ENCODE peak calls at places on chromosomes 3 and 15, in seven cellular contexts. E is HCT116, T is suprapubic skin, G is stomach, V is body of pancreas, D is tibial nerve, H is gastrocnemius medialis. Q is an unnamed sample.

GRCh38 chr15:60844431-60845174 is 365.7 kb upstream of the ICE2 start:
- DNase-seq in V (no peak), T (no peak), E (no peak), D (no peak), H (no peak), G (no peak), Q (no peak)

GRCh38 chr3:126258670-126259069 is 78.3 kb upstream of the ALDH1L1 start:
- DNase-seq in V (no peak), G (no peak), H (no peak), E (no peak), D (no peak), T (no peak), Q (no peak)

GRCh38 chr15:95017950-95018349 is 786.6 kb downstream of the MCTP2 start:
- DNase-seq in V (peak; percentile 39), D (peak; percentile 53), T (no peak), E (no peak), G (peak; percentile 78), H (peak; percentile 6), Q (peak; percentile 68)

GRCh38 chr3:12707425-12707824 is 43.5 kb upstream of the RAF1 start:
- DNase-seq in G (no peak), T (no peak), V (no peak), D (no peak), H (peak; percentile 50), E (no peak), Q (no peak)

GRCh38 chr3:124845406-124845805 is 41.8 kb downstream of the ITGB5 start:
- DNase-seq in E (no peak), D (peak; percentile 66), H (peak; percentile 23), G (peak; percentile 38), V (no peak), T (peak; percentile 82), Q (peak; percentile 67)

GRCh38 chr3:187315872-187316271 is 24.3 kb upstream of the MASP1 start:
- DNase-seq in T (no peak), E (no peak), G (no peak), H (no peak), V (no peak), D (no peak), Q (no peak)

GRCh38 chr3:45187597-45188210 is 38.4 kb downstream of the TMEM158 start:
- DNase-seq in E (no peak), T (no peak), H (no peak), D (no peak), V (no peak), G (no peak), Q (no peak)

GRCh38 chr3:156148946-156149348 is 28.6 kb downstream of the KCNAB1 start:
- DNase-seq in E (no peak), H (no peak), D (peak; percentile 31), G (no peak), V (peak; percentile 17), T (no peak), Q (no peak)

GRCh38 chr3:128274837-128275236 is 121.6 kb downstream of the EEFSEC start:
- DNase-seq in H (no peak), E (no peak), G (no peak), D (no peak), V (no peak), T (no peak), Q (no peak)

GRCh38 chr15:99168601-99169580 is 64.0 kb downstream of the SYNM start:
- DNase-seq in T (no peak), G (no peak), E (no peak), H (no peak), D (no peak), V (no peak), Q (no peak)

GRCh38 chr15:22846073-22846472 is 7.6 kb downstream of the NIPA2 start:
- DNase-seq in H (no peak), D (no peak), V (no peak), G (no peak), T (no peak), E (no peak), Q (no peak)

GRCh38 chr15:62549345-62549970 is 384.4 kb upstream of the C2CD4B start:
- DNase-seq in V (peak; percentile 22), E (peak; percentile 29), D (no peak), T (no peak), G (peak; percentile 37), H (no peak), Q (no peak)

GRCh38 chr15:101510212-101511197 is 21.0 kb upstream of the PCSK6 start:
- DNase-seq in T (no peak), G (no peak), D (no peak), H (no peak), V (no peak), E (no peak), Q (no peak)

GRCh38 chr15:99476413-99477222 is 89.2 kb upstream of the MEF2A start:
- DNase-seq in D (peak; percentile 27), H (peak; percentile 51), T (peak; percentile 83), G (peak; percentile 43), V (no peak), E (no peak), Q (peak; percentile 83)

GRCh38 chr15:67085818-67086649 is 20.6 kb downstream of the SMAD3 start:
- DNase-seq in H (no peak), V (no peak), E (no peak), G (no peak), D (no peak), T (no peak), Q (no peak)
- H3K4me1 ChIP-seq in H (peaks cover 92% of the 10 kb centered on the region), V (peaks cover 95% of the 10 kb centered on the region), E (peaks cover 74% of the 10 kb centered on the region), G (peaks cover 100% of the 10 kb centered on the region), D (peaks cover 63% of the 10 kb centered on the region), T (peaks cover 95% of the 10 kb centered on the region), Q (peaks cover 26% of the 10 kb centered on the region)

GRCh38 chr15:42077680-42078079 is 16.7 kb downstream of the PLA2G4D start:
- DNase-seq in D (no peak), E (no peak), T (no peak), V (no peak), H (no peak), G (peak; percentile 24), Q (no peak)
- TF ChIP-seq POLR2A in D (no peak), E (no peak), T (no peak), V (no peak), H (no peak), G (no peak), Q (no peak)

DNA sequence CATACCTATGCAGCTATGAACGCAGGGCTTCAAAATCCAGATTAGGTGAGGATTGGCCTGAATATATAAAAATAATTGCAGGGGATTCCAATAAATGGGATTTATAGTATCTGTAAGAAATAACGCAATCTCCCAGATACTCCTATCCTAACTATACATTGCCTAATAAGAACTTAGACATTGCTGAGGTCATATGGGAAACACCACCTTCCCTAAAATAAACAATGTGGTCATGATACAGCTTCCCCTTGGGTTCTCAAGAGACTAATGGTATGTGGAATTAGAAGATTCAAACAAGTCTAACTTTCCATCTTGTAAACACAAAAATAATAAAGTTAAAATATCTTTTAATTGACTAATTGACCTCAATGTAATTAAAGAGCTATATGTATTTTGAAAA is 28.2 kb downstream of the UBE3A start:
- DNase-seq in H (no peak), E (no peak), V (no peak), T (no peak), G (no peak), D (no peak), Q (no peak)
- H3K9me3 ChIP-seq in H (no peaks in the 10 kb centered on the region), E (no peaks in the 10 kb centered on the region), V (no peaks in the 10 kb centered on the region), T (no peaks in the 10 kb centered on the region), G (no peaks in the 10 kb centered on the region), D (no peaks in the 10 kb centered on the region), Q (no peaks in the 10 kb centered on the region)

GRCh38 chr15:58520936-58521292 is 89.1 kb downstream of the LIPC start:
- DNase-seq in T (no peak), V (no peak), D (no peak), G (no peak), H (no peak), E (no peak), Q (no peak)
- H3K4me1 ChIP-seq in T (peaks cover 44% of the 10 kb centered on the region), V (peaks cover 37% of the 10 kb centered on the region), D (peaks cover 37% of the 10 kb centered on the region), G (peaks cover 13% of the 10 kb centered on the region), H (peaks cover 12% of the 10 kb centered on the region), E (peaks cover 9% of the 10 kb centered on the region), Q (no peaks in the 10 kb centered on the region)

Q was measured in uterus.